ENCODE peak calls at places on chromosomes 3 and 15, in seven cellular contexts. One of them, this sample, is unnamed.

GRCh38 chr3:174251696-174252095 is 607.4 kb upstream of the NAALADL2 start:
- DNase-seq in ovary: no peak
- DNase-seq in GM06990: no peak
- DNase-seq in lung: no peak
- DNase-seq in IMR-90: no peak
- DNase-seq in GM03348: peak; percentile 13
- DNase-seq in KBM-7: no peak
- DNase-seq in this sample: no peak

GRCh38 chr3:134312873-134313838 is 61.1 kb downstream of the AMOTL2 start:
- DNase-seq in ovary: peak; percentile 68
- DNase-seq in GM03348: peak; percentile 91
- DNase-seq in KBM-7: no peak
- DNase-seq in IMR-90: peak; percentile 76
- DNase-seq in lung: peak; percentile 73
- DNase-seq in GM06990: no peak
- DNase-seq in this sample: peak; percentile 93

GRCh38 chr3:129673012-129673411 is 66.5 kb upstream of the PLXND1 start:
- DNase-seq in IMR-90: no peak
- DNase-seq in GM06990: no peak
- DNase-seq in ovary: no peak
- DNase-seq in KBM-7: no peak
- DNase-seq in GM03348: no peak
- DNase-seq in lung: no peak
- DNase-seq in this sample: peak; percentile 50

GRCh38 chr15:71186971-71187960 is 72.0 kb downstream of the THSD4 start:
- DNase-seq in lung: peak; percentile 11
- DNase-seq in GM03348: no peak
- DNase-seq in ovary: no peak
- DNase-seq in GM06990: no peak
- DNase-seq in KBM-7: no peak
- DNase-seq in IMR-90: no peak
- DNase-seq in this sample: no peak

GRCh38 chr15:75531041-75531450 is 48.1 kb downstream of the PTPN9 start:
- DNase-seq in KBM-7: peak; percentile 51
- DNase-seq in IMR-90: peak; percentile 40
- DNase-seq in GM03348: peak; percentile 29
- DNase-seq in GM06990: no peak
- DNase-seq in lung: no peak
- DNase-seq in ovary: peak; percentile 60
- DNase-seq in this sample: peak; percentile 93

GRCh38 chr15:47756872-47757271 is 39.6 kb downstream of the SEMA6D start:
- DNase-seq in GM03348: peak; percentile 75
- DNase-seq in KBM-7: no peak
- DNase-seq in ovary: peak; percentile 27
- DNase-seq in IMR-90: peak; percentile 91
- DNase-seq in lung: no peak
- DNase-seq in GM06990: no peak
- DNase-seq in this sample: peak; percentile 25

GRCh38 chr3:58800940-58801339 is 134.4 kb upstream of the FAM3D start:
- DNase-seq in lung: no peak
- DNase-seq in GM03348: no peak
- DNase-seq in ovary: no peak
- DNase-seq in IMR-90: no peak
- DNase-seq in GM06990: no peak
- DNase-seq in KBM-7: no peak
- DNase-seq in this sample: no peak

GRCh38 chr3:144652573-144652972 is 681.0 kb downstream of the DIPK2A start:
- DNase-seq in GM03348: peak; percentile 45
- DNase-seq in GM06990: no peak
- DNase-seq in KBM-7: no peak
- DNase-seq in ovary: no peak
- DNase-seq in lung: no peak
- DNase-seq in IMR-90: peak; percentile 54
- DNase-seq in this sample: no peak

GRCh38 chr3:50516048-50516871 is 12.8 kb upstream of the CACNA2D2 start:
- DNase-seq in lung: peak; percentile 55
- DNase-seq in IMR-90: no peak
- DNase-seq in GM06990: no peak
- DNase-seq in KBM-7: no peak
- DNase-seq in GM03348: peak; percentile 29
- DNase-seq in ovary: peak; percentile 60
- DNase-seq in this sample: peak; percentile 87

GRCh38 chr3:59968510-59968909 is 918.7 kb upstream of the CFAP20DC start:
- DNase-seq in GM06990: no peak
- DNase-seq in ovary: no peak
- DNase-seq in IMR-90: no peak
- DNase-seq in GM03348: no peak
- DNase-seq in KBM-7: no peak
- DNase-seq in lung: no peak
- DNase-seq in this sample: no peak

GRCh38 chr3:176584413-176585176 is 612.7 kb downstream of the TBL1XR1 start:
- DNase-seq in lung: no peak
- DNase-seq in KBM-7: no peak
- DNase-seq in GM03348: peak; percentile 42
- DNase-seq in ovary: no peak
- DNase-seq in GM06990: no peak
- DNase-seq in IMR-90: peak; percentile 35
- DNase-seq in this sample: no peak

GRCh38 chr3:100769693-100770092 is 60.4 kb downstream of the TFG start:
- DNase-seq in GM06990: no peak
- DNase-seq in GM03348: no peak
- DNase-seq in lung: no peak
- DNase-seq in ovary: no peak
- DNase-seq in IMR-90: no peak
- DNase-seq in KBM-7: no peak
- DNase-seq in this sample: no peak

This sample was measured in right cardiac atrium.